ENCODE peak calls at places on chromosome 10, in four cellular contexts. One of them, this sample, is unnamed.

GRCh38 chr10:30447125-30447799 is 13.3 kb downstream of the MAP3K8 start:
- DNase-seq in transverse colon: no peak
- DNase-seq in fibroblast of lung: peak
- DNase-seq in RWPE1: peak
- DNase-seq in this sample: no peak

GRCh38 chr10:30784896-30785605 is 155.5 kb upstream of the LYZL2 start:
- DNase-seq in RWPE1: peak
- DNase-seq in fibroblast of lung: peak
- DNase-seq in transverse colon: peak
- DNase-seq in this sample: peak

GRCh38 chr10:119348516-119349240 is 141.3 kb downstream of the GRK5 start:
- DNase-seq in transverse colon: no peak
- DNase-seq in fibroblast of lung: peak
- DNase-seq in RWPE1: no peak
- DNase-seq in this sample: no peak

GRCh38 chr10:15370741-15371701 is at the start of gene FAM171A1:
- DNase-seq in fibroblast of lung: peak
- DNase-seq in RWPE1: peak
- DNase-seq in transverse colon: peak
- DNase-seq in this sample: peak

GRCh38 chr10:29908977-29909376 is 150.4 kb downstream of the JCAD start:
- DNase-seq in RWPE1: no peak
- DNase-seq in fibroblast of lung: no peak
- DNase-seq in transverse colon: no peak
- DNase-seq in this sample: no peak

GRCh38 chr10:79314761-79315601 is 32.3 kb upstream of the PPIF start:
- DNase-seq in fibroblast of lung: no peak
- DNase-seq in RWPE1: no peak
- DNase-seq in transverse colon: no peak
- DNase-seq in this sample: no peak

GRCh38 chr10:29535012-29535777 is 99.6 kb downstream of the SVIL start:
- DNase-seq in fibroblast of lung: peak
- DNase-seq in RWPE1: no peak
- DNase-seq in transverse colon: peak
- DNase-seq in this sample: peak

GRCh38 chr10:90451283-90451682 is 406.6 kb downstream of the HTR7 start:
- DNase-seq in fibroblast of lung: peak
- DNase-seq in transverse colon: no peak
- DNase-seq in RWPE1: no peak
- DNase-seq in this sample: no peak

GRCh38 chr10:6173203-6173602 is 29.5 kb upstream of the PFKFB3 start:
- DNase-seq in fibroblast of lung: no peak
- DNase-seq in transverse colon: peak
- DNase-seq in RWPE1: no peak
- DNase-seq in this sample: no peak

GRCh38 chr10:27341001-27341400 is 100.4 kb upstream of the ACBD5 start:
- DNase-seq in fibroblast of lung: no peak
- DNase-seq in transverse colon: no peak
- DNase-seq in RWPE1: no peak
- DNase-seq in this sample: no peak

GRCh38 chr10:96789571-96790108 is 42.5 kb upstream of the LCOR start:
- DNase-seq in transverse colon: no peak
- DNase-seq in RWPE1: no peak
- DNase-seq in fibroblast of lung: no peak
- DNase-seq in this sample: no peak

GRCh38 chr10:127743205-127743604 is 6.2 kb downstream of the FOXI2 start:
- DNase-seq in RWPE1: no peak
- DNase-seq in transverse colon: no peak
- DNase-seq in fibroblast of lung: no peak
- DNase-seq in this sample: no peak

GRCh38 chr10:83165164-83165563 is 974.1 kb upstream of the GHITM start:
- DNase-seq in transverse colon: no peak
- DNase-seq in RWPE1: no peak
- DNase-seq in fibroblast of lung: no peak
- DNase-seq in this sample: no peak

GRCh38 chr10:5346881-5347280 is 17.9 kb upstream of the UCN3 start:
- DNase-seq in transverse colon: no peak
- DNase-seq in RWPE1: no peak
- DNase-seq in fibroblast of lung: no peak
- DNase-seq in this sample: no peak

GRCh38 chr10:1612910-1613309 is 124.4 kb downstream of the ADARB2 start:
- DNase-seq in RWPE1: no peak
- DNase-seq in transverse colon: no peak
- DNase-seq in fibroblast of lung: no peak
- DNase-seq in this sample: no peak

GRCh38 chr10:80318742-80319141 is 29.3 kb upstream of the MAT1A start:
- DNase-seq in RWPE1: no peak
- DNase-seq in fibroblast of lung: no peak
- DNase-seq in transverse colon: no peak
- DNase-seq in this sample: no peak

GRCh38 chr10:87818505-87819273 is 663 bp upstream of the ATAD1 start:
- DNase-seq in fibroblast of lung: peak
- DNase-seq in transverse colon: peak
- DNase-seq in RWPE1: no peak
- DNase-seq in this sample: no peak
- TF ChIP-seq CTCF in fibroblast of lung: peak
- TF ChIP-seq CTCF in transverse colon: no peak
- TF ChIP-seq CTCF in RWPE1: peak
- TF ChIP-seq CTCF in this sample: no peak

GRCh38 chr10:122213766-122214165 is 57.3 kb upstream of the BTBD16 start:
- DNase-seq in RWPE1: no peak
- DNase-seq in transverse colon: no peak
- DNase-seq in fibroblast of lung: no peak
- DNase-seq in this sample: no peak

GRCh38 chr10:122220736-122221135 is 50.4 kb upstream of the BTBD16 start:
- DNase-seq in fibroblast of lung: no peak
- DNase-seq in transverse colon: no peak
- DNase-seq in RWPE1: no peak
- DNase-seq in this sample: no peak

GRCh38 chr10:122219340-122219739 is 51.8 kb upstream of the BTBD16 start:
- DNase-seq in fibroblast of lung: no peak
- DNase-seq in RWPE1: no peak
- DNase-seq in transverse colon: no peak
- DNase-seq in this sample: no peak

GRCh38 chr10:122210481-122211265 is 60.4 kb upstream of the BTBD16 start:
- DNase-seq in fibroblast of lung: no peak
- DNase-seq in transverse colon: no peak
- DNase-seq in RWPE1: no peak
- DNase-seq in this sample: no peak

GRCh38 chr10:122216047-122216446 is 55.0 kb upstream of the BTBD16 start:
- DNase-seq in transverse colon: no peak
- DNase-seq in fibroblast of lung: no peak
- DNase-seq in RWPE1: no peak
- DNase-seq in this sample: no peak
- TF ChIP-seq CTCF in transverse colon: no peak
- TF ChIP-seq CTCF in fibroblast of lung: no peak
- TF ChIP-seq CTCF in RWPE1: no peak
- TF ChIP-seq CTCF in this sample: no peak

GRCh38 chr10:102627446-102628293 is 16.6 kb upstream of the TRIM8 start:
- DNase-seq in fibroblast of lung: peak
- DNase-seq in transverse colon: no peak
- DNase-seq in RWPE1: peak
- DNase-seq in this sample: peak

GRCh38 chr10:102630663-102631062 is 13.6 kb upstream of the TRIM8 start:
- DNase-seq in transverse colon: no peak
- DNase-seq in RWPE1: no peak
- DNase-seq in fibroblast of lung: no peak
- DNase-seq in this sample: no peak

GRCh38 chr10:102627141-102627445 is 17.2 kb upstream of the TRIM8 start:
- DNase-seq in transverse colon: no peak
- DNase-seq in fibroblast of lung: no peak
- DNase-seq in RWPE1: no peak
- DNase-seq in this sample: no peak

GRCh38 chr10:102629661-102630614 is 14.3 kb upstream of the TRIM8 start:
- DNase-seq in transverse colon: no peak
- DNase-seq in fibroblast of lung: peak
- DNase-seq in RWPE1: peak
- DNase-seq in this sample: peak

GRCh38 chr10:102628451-102628911 is 15.8 kb upstream of the TRIM8 start:
- DNase-seq in RWPE1: peak
- DNase-seq in fibroblast of lung: peak
- DNase-seq in transverse colon: no peak
- DNase-seq in this sample: no peak
- TF ChIP-seq CTCF in RWPE1: no peak
- TF ChIP-seq CTCF in fibroblast of lung: no peak
- TF ChIP-seq CTCF in transverse colon: no peak
- TF ChIP-seq CTCF in this sample: no peak

GRCh38 chr10:106285199-106285598 is 879.3 kb downstream of the SORCS1 start:
- DNase-seq in transverse colon: no peak
- DNase-seq in fibroblast of lung: no peak
- DNase-seq in RWPE1: no peak
- DNase-seq in this sample: no peak
- TF ChIP-seq CTCF in transverse colon: no peak
- TF ChIP-seq CTCF in fibroblast of lung: no peak
- TF ChIP-seq CTCF in RWPE1: no peak
- TF ChIP-seq CTCF in this sample: no peak

GRCh38 chr10:71982269-71983178 is 18.3 kb downstream of the CHST3 start:
- DNase-seq in transverse colon: no peak
- DNase-seq in RWPE1: no peak
- DNase-seq in fibroblast of lung: no peak
- DNase-seq in this sample: no peak
- TF ChIP-seq CTCF in transverse colon: no peak
- TF ChIP-seq CTCF in RWPE1: no peak
- TF ChIP-seq CTCF in fibroblast of lung: no peak
- TF ChIP-seq CTCF in this sample: no peak

GRCh38 chr10:95289003-95289920 is 1.5 kb downstream of the PDLIM1 start:
- DNase-seq in fibroblast of lung: no peak
- DNase-seq in RWPE1: peak
- DNase-seq in transverse colon: peak
- DNase-seq in this sample: no peak
- TF ChIP-seq CTCF in fibroblast of lung: no peak
- TF ChIP-seq CTCF in RWPE1: no peak
- TF ChIP-seq CTCF in transverse colon: peak
- TF ChIP-seq CTCF in this sample: no peak

GRCh38 chr10:4068255-4069028 is 283.4 kb upstream of the KLF6 start:
- DNase-seq in transverse colon: no peak
- DNase-seq in RWPE1: no peak
- DNase-seq in fibroblast of lung: no peak
- DNase-seq in this sample: no peak
- TF ChIP-seq CTCF in transverse colon: no peak
- TF ChIP-seq CTCF in RWPE1: no peak
- TF ChIP-seq CTCF in fibroblast of lung: no peak
- TF ChIP-seq CTCF in this sample: no peak

This sample was measured in nephron progenitor cell.